ENCODE peak calls at places on chromosome 13, in ten cellular contexts. B is IMR-90, E is neuronal stem cell, Q is testis, J is left ventricle myocardium inferior, U is aorta, S is fibroblast of lung, T is neural progenitor cell, D is pancreas, X is upper lobe of right lung. W is an unnamed sample.
A peak's percentile ranks its signal among the peaks of the same experiment; 100 is the strongest.

GRCh38 chr13:108342369-108343289 is 73.1 kb downstream of the TNFSF13B start:
- DNase-seq in B (peak; percentile 35), E (peak; percentile 14), Q (peak; percentile 17), J (no peak), U (no peak), S (peak; percentile 53), T (peak; percentile 58), D (no peak), X (no peak), W (peak; percentile 6)

GRCh38 chr13:28495586-28496564 is 947 bp upstream of the FLT1 start:
- DNase-seq in B (no peak), E (no peak), Q (no peak), J (no peak), U (no peak), S (no peak), T (no peak), D (no peak), X (peak; percentile 74), W (no peak)

GRCh38 chr13:109479991-109480696 is 306.2 kb downstream of the IRS2 start:
- DNase-seq in B (peak; percentile 40), E (no peak), Q (peak; percentile 69), J (no peak), U (no peak), S (peak; percentile 47), T (no peak), D (no peak), X (no peak), W (no peak)

GRCh38 chr13:21060063-21060826 is 1.1 kb downstream of the LATS2 start:
- DNase-seq in B (peak; percentile 51), E (no peak), Q (peak; percentile 51), J (peak; percentile 63), U (peak; percentile 63), S (no peak), T (peak; percentile 61), D (peak; percentile 21), X (peak; percentile 82), W (no peak)

GRCh38 chr13:66586489-66586888 is 643.6 kb downstream of the PCDH9 start:
- DNase-seq in B (no peak), E (no peak), Q (no peak), J (no peak), U (no peak), S (peak; percentile 7), T (no peak), D (no peak), X (no peak), W (no peak)

GRCh38 chr13:67438465-67438864 is 208.3 kb upstream of the PCDH9 start:
- DNase-seq in B (no peak), E (peak; percentile 8), Q (no peak), J (no peak), U (no peak), S (peak; percentile 17), T (peak; percentile 49), D (no peak), X (no peak), W (no peak)

GRCh38 chr13:67283602-67284001 is 53.5 kb upstream of the PCDH9 start:
- DNase-seq in B (peak; percentile 13), E (no peak), Q (no peak), J (no peak), U (no peak), S (no peak), T (no peak), D (no peak), X (no peak), W (no peak)

GRCh38 chr13:108195146-108195545 is 20.2 kb downstream of the LIG4 start:
- DNase-seq in B (peak; percentile 30), E (no peak), Q (no peak), J (no peak), U (no peak), S (peak; percentile 18), T (no peak), D (no peak), X (no peak), W (no peak)

GRCh38 chr13:49995535-49996165 is 1.2 kb upstream of the TRIM13 start:
- DNase-seq in B (no peak), E (no peak), Q (no peak), J (no peak), U (no peak), S (peak; percentile 21), T (no peak), D (no peak), X (no peak), W (no peak)

GRCh38 chr13:106796280-106797047 is 228.5 kb upstream of the ARGLU1 start:
- DNase-seq in B (no peak), E (peak; percentile 51), Q (no peak), J (no peak), U (no peak), S (no peak), T (peak; percentile 83), D (no peak), X (no peak), W (no peak)

GRCh38 chr13:106417467-106418110 is 117.9 kb downstream of the EFNB2 start:
- DNase-seq in B (no peak), E (no peak), Q (no peak), J (no peak), U (no peak), S (peak; percentile 14), T (no peak), D (no peak), X (no peak), W (no peak)

GRCh38 chr13:53201454-53202225 is 173.0 kb downstream of the OLFM4 start:
- DNase-seq in B (no peak), E (peak; percentile 32), Q (peak; percentile 51), J (peak; percentile 14), U (no peak), S (no peak), T (peak; percentile 77), D (no peak), X (peak; percentile 64), W (no peak)

GRCh38 chr13:40251343-40252032 is 415.0 kb downstream of the FOXO1 start:
- DNase-seq in B (no peak), E (no peak), Q (no peak), J (no peak), U (no peak), S (peak; percentile 47), T (no peak), D (no peak), X (no peak), W (no peak)

GRCh38 chr13:61255035-61255796 is 160.4 kb downstream of the PCDH20 start:
- DNase-seq in B (no peak), E (no peak), Q (no peak), J (no peak), U (no peak), S (peak; percentile 6), T (peak; percentile 35), D (no peak), X (no peak), W (no peak)

DNA sequence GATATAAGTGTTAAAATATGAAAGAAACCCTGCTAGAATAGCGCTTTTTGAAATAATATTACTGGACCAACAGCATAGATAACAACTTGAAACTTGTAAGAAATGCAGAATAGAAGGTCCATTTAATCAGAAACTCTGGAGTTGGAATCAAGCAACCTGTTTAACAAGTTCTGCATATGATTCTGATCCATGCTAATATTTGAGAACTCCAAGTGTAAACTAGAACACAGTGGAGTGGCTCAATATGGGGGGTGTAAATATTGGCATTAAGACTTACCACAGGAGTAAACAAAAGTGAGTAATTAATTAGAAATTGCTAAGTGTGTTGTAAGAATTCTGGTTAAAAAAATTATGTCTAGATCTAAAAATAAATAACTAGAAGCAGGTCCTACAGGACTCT is 151.2 kb downstream of the SLITRK1 start:
- DNase-seq in B (no peak), E (no peak), Q (no peak), J (no peak), U (no peak), S (no peak), T (no peak), D (no peak), X (no peak), W (no peak)
- H3K4me3 ChIP-seq in B (no peak overlapping the region), E (no peak overlapping the region), Q (no peak overlapping the region), J (no peak overlapping the region), U (no peak overlapping the region), S (no peak overlapping the region), T (no peak overlapping the region), D (peak overlapping the region; percentile 8), X (no peak overlapping the region), W (no peak overlapping the region)

GRCh38 chr13:77896977-77897376 is 21.7 kb downstream of the EDNRB start:
- DNase-seq in B (no peak), E (no peak), Q (no peak), J (no peak), U (no peak), S (no peak), T (no peak), D (no peak), X (no peak), W (no peak)
- H3K27ac ChIP-seq in B (no peak overlapping the region), E (no peak overlapping the region), Q (peak overlapping the region; percentile 76), J (peak overlapping the region; percentile 87), U (no peak overlapping the region), S (peak overlapping the region; percentile 34), T (no peak overlapping the region), D (no peak overlapping the region), X (peak overlapping the region; percentile 48), W (no peak overlapping the region)

DNA sequence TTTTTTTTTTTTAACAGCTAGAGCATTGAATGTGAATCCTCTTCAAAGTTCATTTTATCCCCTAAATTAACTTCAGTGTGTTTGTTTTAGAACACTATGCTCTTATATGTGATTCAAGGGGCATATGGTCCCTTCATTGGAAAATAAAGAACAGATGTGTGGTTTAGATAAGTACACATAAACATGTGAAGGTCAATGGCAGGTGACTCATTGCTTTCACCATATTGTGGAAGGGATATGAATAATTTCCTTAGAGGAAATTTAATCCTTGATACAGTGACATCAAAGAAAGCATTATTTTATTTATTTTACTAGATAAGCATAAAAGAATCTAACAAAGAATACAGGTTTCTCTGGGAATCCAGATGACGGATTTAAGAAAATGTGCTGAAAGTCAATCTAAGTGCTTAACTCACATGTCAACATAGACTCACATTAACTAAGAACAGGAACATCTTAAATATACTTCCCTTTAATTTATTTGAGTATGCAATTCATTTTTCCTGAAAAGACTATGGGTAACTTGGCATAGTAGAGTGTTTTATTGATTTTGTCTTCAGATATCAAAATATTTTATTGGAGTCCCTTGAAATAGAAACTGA is 373.4 kb downstream of the KCTD12 start:
- DNase-seq in B (peak; percentile 97), E (no peak), Q (no peak), J (no peak), U (no peak), S (peak; percentile 97), T (no peak), D (no peak), X (no peak), W (peak; percentile 78)
- H3K27me3 ChIP-seq in B (no peaks in the 10 kb centered on the region), E (no peaks in the 10 kb centered on the region), Q (no peaks in the 10 kb centered on the region), J (no peaks in the 10 kb centered on the region), U (no peaks in the 10 kb centered on the region), S (no peaks in the 10 kb centered on the region), T (no peaks in the 10 kb centered on the region), D (no peaks in the 10 kb centered on the region), X (no peaks in the 10 kb centered on the region), W (no peaks in the 10 kb centered on the region)

GRCh38 chr13:36098080-36098479 is 33.1 kb downstream of the DCLK1 start:
- DNase-seq in B (no peak), E (no peak), Q (no peak), J (no peak), U (no peak), S (no peak), T (no peak), D (no peak), X (no peak), W (no peak)

GRCh38 chr13:36101157-36101556 is 30.0 kb downstream of the DCLK1 start:
- DNase-seq in B (no peak), E (no peak), Q (no peak), J (no peak), U (no peak), S (no peak), T (no peak), D (no peak), X (no peak), W (no peak)

GRCh38 chr13:36094478-36094877 is 36.7 kb downstream of the DCLK1 start:
- DNase-seq in B (no peak), E (no peak), Q (no peak), J (no peak), U (no peak), S (no peak), T (no peak), D (no peak), X (no peak), W (no peak)

GRCh38 chr13:36096411-36097184 is 34.6 kb downstream of the DCLK1 start:
- DNase-seq in B (no peak), E (no peak), Q (no peak), J (no peak), U (no peak), S (peak; percentile 58), T (no peak), D (no peak), X (no peak), W (no peak)
- H3K4me3 ChIP-seq in B (no peak overlapping the region), E (no peak overlapping the region), Q (no peak overlapping the region), J (no peak overlapping the region), U (no peak overlapping the region), S (no peak overlapping the region), T (no peak overlapping the region), D (no peak overlapping the region), X (no peak overlapping the region), W (no peak overlapping the region)

W was measured in AG04450.